ENCODE peak calls at places on chromosomes 3 and 15, in ten cellular contexts. U is activated T-helper 1 cell treated with Interleukin-2 at 50 U/mL for 16 hours; H is iris pigment epithelial cell; R is stromal cell of bone marrow; M is HT1080; X is islet precursor cell; Y is nephron progenitor cell; E is central memory CD4-positive, alpha-beta T cell; F is NCI-H69; G is ACHN. Z is an unnamed sample.

GRCh38 chr15:93829115-93829849 is 402.1 kb upstream of the MCTP2 start:
- DNase-seq in U (no peak), H (peak), R (peak), M (peak), X (peak), Y (no peak), E (no peak), F (peak), G (no peak), Z (peak)

GRCh38 chr3:141410408-141410807 is 42.1 kb downstream of the ZBTB38 start:
- DNase-seq in U (no peak), H (peak), R (no peak), M (peak), X (no peak), Y (no peak), E (no peak), F (peak), G (no peak), Z (no peak)

GRCh38 chr3:179613807-179614206 is 9.2 kb downstream of the NDUFB5 start:
- DNase-seq in U (no peak), H (peak), R (no peak), M (peak), X (no peak), Y (no peak), E (no peak), F (no peak), G (peak), Z (peak)

GRCh38 chr3:138944842-138945645 is 1.9 kb downstream of the FOXL2 start:
- DNase-seq in U (no peak), H (no peak), R (no peak), M (no peak), X (peak), Y (peak), E (no peak), F (no peak), G (no peak), Z (no peak)

GRCh38 chr3:135757421-135757820 is 208.1 kb upstream of the PPP2R3A start:
- DNase-seq in U (no peak), H (no peak), R (no peak), M (no peak), X (peak), Y (no peak), E (no peak), F (no peak), G (no peak), Z (no peak)

GRCh38 chr15:31480356-31481058 is 153.9 kb downstream of the KLF13 start:
- DNase-seq in U (no peak), H (no peak), R (no peak), M (no peak), X (peak), Y (no peak), E (no peak), F (peak), G (no peak), Z (no peak)

GRCh38 chr3:55964491-55964980 is 477.4 kb upstream of the WNT5A start:
- DNase-seq in U (no peak), H (no peak), R (no peak), M (no peak), X (no peak), Y (no peak), E (no peak), F (no peak), G (no peak), Z (no peak)

GRCh38 chr15:57217716-57218598 is 158.3 kb upstream of the CGNL1 start:
- DNase-seq in U (no peak), H (peak), R (no peak), M (peak), X (peak), Y (no peak), E (no peak), F (peak), G (peak), Z (peak)

GRCh38 chr3:16067837-16068471 is 106.5 kb upstream of the GALNT15 start:
- DNase-seq in U (no peak), H (peak), R (no peak), M (peak), X (peak), Y (no peak), E (no peak), F (peak), G (no peak), Z (no peak)

GRCh38 chr3:57165637-57166036 is 484 bp upstream of the IL17RD start:
- DNase-seq in U (no peak), H (no peak), R (no peak), M (no peak), X (no peak), Y (no peak), E (no peak), F (no peak), G (no peak), Z (no peak)

GRCh38 chr3:8499181-8499611 is 2.4 kb upstream of the LMCD1 start:
- DNase-seq in U (no peak), H (no peak), R (no peak), M (peak), X (peak), Y (no peak), E (no peak), F (peak), G (no peak), Z (peak)

GRCh38 chr15:75641603-75642002 is 1.6 kb upstream of the IMP3 start:
- DNase-seq in U (no peak), H (no peak), R (no peak), M (no peak), X (no peak), Y (no peak), E (no peak), F (peak), G (no peak), Z (no peak)

GRCh38 chr15:41546846-41547786 is 3.1 kb upstream of the RPAP1 start:
- DNase-seq in U (no peak), H (peak), R (no peak), M (peak), X (no peak), Y (no peak), E (no peak), F (no peak), G (peak), Z (peak)

GRCh38 chr3:69787436-69788168 is 48.3 kb downstream of the MITF start:
- DNase-seq in U (no peak), H (peak), R (peak), M (peak), X (no peak), Y (no peak), E (no peak), F (no peak), G (peak), Z (peak)

GRCh38 chr3:5800965-5801364 is 613.5 kb downstream of the EDEM1 start:
- DNase-seq in U (no peak), H (no peak), R (no peak), M (no peak), X (no peak), Y (no peak), E (no peak), F (no peak), G (no peak), Z (no peak)

GRCh38 chr15:88627463-88627862 is 6.3 kb downstream of the AEN start:
- DNase-seq in U (peak), H (no peak), R (no peak), M (peak), X (peak), Y (no peak), E (peak), F (peak), G (no peak), Z (no peak)

GRCh38 chr3:45137656-45138181 is 8.5 kb downstream of the CDCP1 start:
- DNase-seq in U (no peak), H (no peak), R (no peak), M (no peak), X (no peak), Y (no peak), E (no peak), F (peak), G (no peak), Z (no peak)

GRCh38 chr3:10454907-10455306 is 50.5 kb downstream of the ATP2B2 start:
- DNase-seq in U (no peak), H (no peak), R (no peak), M (no peak), X (no peak), Y (no peak), E (no peak), F (no peak), G (no peak), Z (no peak)

GRCh38 chr3:144557515-144557914 is 585.9 kb downstream of the DIPK2A start:
- DNase-seq in U (no peak), H (no peak), R (no peak), M (no peak), X (no peak), Y (no peak), E (no peak), F (no peak), G (no peak), Z (no peak)

GRCh38 chr3:62035664-62036063 is 337.7 kb downstream of the FEZF2 start:
- DNase-seq in U (no peak), H (no peak), R (no peak), M (no peak), X (no peak), Y (no peak), E (no peak), F (no peak), G (no peak), Z (no peak)

GRCh38 chr3:123075359-123075758 is 8.5 kb downstream of the PDIA5 start:
- DNase-seq in U (no peak), H (no peak), R (no peak), M (peak), X (peak), Y (no peak), E (no peak), F (no peak), G (no peak), Z (no peak)

GRCh38 chr3:52050571-52050970 is 5.8 kb downstream of the DUSP7 start:
- DNase-seq in U (no peak), H (no peak), R (no peak), M (no peak), X (no peak), Y (no peak), E (no peak), F (no peak), G (no peak), Z (no peak)

GRCh38 chr3:106582151-106582550 is 713.3 kb upstream of the CBLB start:
- DNase-seq in U (no peak), H (no peak), R (no peak), M (no peak), X (no peak), Y (no peak), E (no peak), F (no peak), G (no peak), Z (no peak)

GRCh38 chr3:111581403-111582113 is 13.6 kb downstream of the ZBED2 start:
- DNase-seq in U (no peak), H (no peak), R (no peak), M (peak), X (peak), Y (no peak), E (no peak), F (no peak), G (no peak), Z (no peak)

GRCh38 chr3:38853021-38853420 is 37.0 kb upstream of the SCN10A start:
- DNase-seq in U (no peak), H (no peak), R (no peak), M (no peak), X (no peak), Y (no peak), E (no peak), F (no peak), G (no peak), Z (no peak)

GRCh38 chr15:51076898-51077564 is 17.7 kb downstream of the TNFAIP8L3 start:
- DNase-seq in U (no peak), H (peak), R (peak), M (peak), X (peak), Y (no peak), E (no peak), F (peak), G (no peak), Z (peak)

GRCh38 chr3:185717121-185717520 is 107.7 kb downstream of the IGF2BP2 start:
- DNase-seq in U (no peak), H (peak), R (peak), M (peak), X (no peak), Y (no peak), E (no peak), F (no peak), G (peak), Z (no peak)

GRCh38 chr3:143885803-143886427 is 37.6 kb upstream of the SLC9A9 start:
- DNase-seq in U (no peak), H (peak), R (no peak), M (peak), X (peak), Y (peak), E (peak), F (peak), G (peak), Z (peak)

GRCh38 chr15:90087454-90088154 is 14.7 kb downstream of the IDH2 start:
- DNase-seq in U (no peak), H (peak), R (no peak), M (peak), X (peak), Y (no peak), E (no peak), F (peak), G (peak), Z (no peak)

GRCh38 chr3:137988152-137988551 is 21.8 kb upstream of the CLDN18 start:
- DNase-seq in U (no peak), H (no peak), R (no peak), M (no peak), X (no peak), Y (no peak), E (no peak), F (peak), G (no peak), Z (no peak)

GRCh38 chr3:71825551-71826283 is 40.8 kb upstream of the PROK2 start:
- DNase-seq in U (no peak), H (no peak), R (no peak), M (no peak), X (no peak), Y (no peak), E (no peak), F (no peak), G (no peak), Z (no peak)

GRCh38 chr3:112858410-112859069 is 11.9 kb upstream of the CD200R1L start:
- DNase-seq in U (no peak), H (peak), R (no peak), M (peak), X (no peak), Y (no peak), E (no peak), F (no peak), G (no peak), Z (no peak)

Z was measured in RCC 7860.